ENCODE peak calls at places on chromosomes 16 and 17, in five cellular contexts. N is HCT116, D is SK-N-SH, J is K562, A is GM12878. W is an unnamed sample.

GRCh38 chr17:4175921-4176802 is 33.2 kb downstream of the CYB5D2 start:
- DNase-seq in N (no peak), D (no peak), J (no peak), A (no peak), W (no peak)

GRCh38 chr16:79363035-79363434 is 237.5 kb downstream of the MAF start:
- DNase-seq in N (no peak), D (no peak), J (no peak), A (no peak), W (no peak)

GRCh38 chr16:56347670-56348069 is 77.7 kb downstream of the AMFR start:
- DNase-seq in N (no peak), D (no peak), J (no peak), A (no peak), W (no peak)

GRCh38 chr17:29835438-29836351 is 94.3 kb downstream of the SSH2 start:
- DNase-seq in N (no peak), D (no peak), J (no peak), A (no peak), W (no peak)

GRCh38 chr17:79840989-79841286 is 1.7 kb upstream of the CBX4 start:
- DNase-seq in N (no peak), D (no peak), J (no peak), A (no peak), W (no peak)

GRCh38 chr16:10729649-10730048 is 14.0 kb upstream of the NUBP1 start:
- DNase-seq in N (peak; percentile 54), D (no peak), J (no peak), A (no peak), W (no peak)

GRCh38 chr17:64077409-64077808 is 52.5 kb downstream of the ERN1 start:
- DNase-seq in N (no peak), D (no peak), J (no peak), A (no peak), W (no peak)

GRCh38 chr17:7704601-7705268 is at the start of gene EFNB3:
- DNase-seq in N (no peak), D (peak; percentile 93), J (no peak), A (no peak), W (no peak)

GRCh38 chr16:89407282-89407924 is 83.0 kb downstream of the ANKRD11 start:
- DNase-seq in N (no peak), D (no peak), J (no peak), A (no peak), W (no peak)

DNA sequence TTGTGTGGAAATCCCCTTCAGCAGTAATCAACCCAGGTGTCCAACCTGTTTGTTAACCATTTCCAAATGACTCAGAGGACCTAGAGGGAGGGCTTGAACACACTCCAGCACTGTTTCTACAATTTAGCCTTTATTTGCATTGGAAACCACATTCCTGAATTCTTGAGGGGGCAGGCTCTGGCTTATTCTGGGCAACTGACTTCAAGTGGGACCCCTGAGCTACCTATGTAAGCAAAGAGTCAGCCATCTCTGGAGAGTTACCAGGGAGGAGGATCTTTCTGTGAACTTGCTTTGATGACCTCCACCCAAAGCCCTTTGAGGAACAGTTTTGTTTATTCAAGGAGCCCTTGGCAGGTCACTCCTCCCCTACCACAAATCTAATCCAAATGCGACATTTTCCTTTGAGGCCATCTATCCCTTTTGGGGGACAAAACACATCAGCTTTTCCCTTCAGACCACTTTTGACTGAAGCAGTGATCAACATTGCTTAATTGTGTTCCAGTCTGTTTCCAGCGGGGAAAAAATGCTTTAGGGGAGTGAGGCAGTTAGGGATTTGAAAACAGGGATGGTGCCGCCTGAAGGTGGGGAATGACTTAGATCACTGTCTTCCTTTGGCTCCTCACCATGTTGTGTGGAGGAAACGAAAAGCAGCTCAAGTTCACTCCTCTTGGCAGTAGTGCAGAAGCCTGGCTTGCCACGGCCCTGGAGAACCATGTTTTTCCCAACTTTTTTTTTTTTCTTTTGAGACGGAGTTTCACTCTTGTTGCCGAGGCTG is 46.2 kb downstream of the TUBD1 start:
- DNase-seq in N (peak; percentile 94), D (no peak), J (no peak), A (peak; percentile 91), W (peak; percentile 99)
- TF ChIP-seq ZBTB33 in N (no peak), D (no peak), J (no peak), A (no peak), W (no peak)

GRCh38 chr17:45974916-45975630 is 24.0 kb upstream of the STH start:
- DNase-seq in N (no peak), D (no peak), J (no peak), A (no peak), W (no peak)
- TF ChIP-seq ZBTB33 in N (no peak), D (no peak), J (no peak), A (no peak), W (no peak)

GRCh38 chr17:27783440-27783839 is 16.9 kb downstream of the NOS2 start:
- DNase-seq in N (no peak), D (no peak), J (no peak), A (no peak), W (no peak)
- TF ChIP-seq ZBTB33 in N (no peak), D (no peak), J (no peak), A (no peak), W (no peak)

GRCh38 chr17:82410014-82410716 is 8.0 kb upstream of the HEXD start:
- DNase-seq in N (no peak), D (no peak), J (no peak), A (no peak), W (no peak)

GRCh38 chr17:82415336-82415735 is 2.8 kb upstream of the HEXD start:
- DNase-seq in N (no peak), D (no peak), J (no peak), A (no peak), W (no peak)

GRCh38 chr17:82411396-82412053 is 6.6 kb upstream of the HEXD start:
- DNase-seq in N (no peak), D (no peak), J (no peak), A (no peak), W (no peak)

GRCh38 chr17:82414548-82415281 is 3.4 kb upstream of the HEXD start:
- DNase-seq in N (peak; percentile 57), D (peak; percentile 90), J (peak; percentile 83), A (no peak), W (peak; percentile 40)

GRCh38 chr17:82412535-82413520 is 5.3 kb upstream of the HEXD start:
- DNase-seq in N (no peak), D (peak; percentile 83), J (no peak), A (no peak), W (peak; percentile 86)
- TF ChIP-seq ZBTB33 in N (no peak), D (no peak), J (no peak), A (no peak), W (peak; percentile 55)

W was measured in HepG2.